ENCODE peak calls at places on chromosomes 2 and 18, in ten cellular contexts. P is OCI-LY7, E is Peyer's patch, L is lower leg skin, N is GM23338, M is sigmoid colon, O is HCT116, A is kidney, T is IMR-90, X is A549. W is an unnamed sample.

GRCh38 chr2:43361286-43361685 is 134.9 kb upstream of the ZFP36L2 start:
- DNase-seq in A (no peak), M (no peak), P (no peak), T (no peak), N (no peak), E (no peak), X (no peak), O (no peak), L (no peak), W (no peak)

GRCh38 chr2:69007169-69007568 is 5.8 kb upstream of the ANTXR1 start:
- DNase-seq in N (no peak), M (no peak), O (no peak), E (no peak), X (no peak), T (no peak), L (no peak), P (no peak), A (no peak), W (peak; percentile 7)

GRCh38 chr2:46818141-46818552 is 97.5 kb downstream of the MCFD2 start:
- DNase-seq in N (no peak), M (peak; percentile 93), X (no peak), E (peak; percentile 57), O (no peak), A (peak; percentile 93), P (no peak), L (peak; percentile 86), T (no peak), W (no peak)

GRCh38 chr2:133109772-133110171 is 439.8 kb upstream of the LYPD1 start:
- DNase-seq in T (peak; percentile 74), E (no peak), A (no peak), M (no peak), X (peak; percentile 6), N (no peak), P (no peak), O (no peak), L (no peak), W (peak; percentile 49)

GRCh38 chr2:29055586-29055985 is 18.7 kb downstream of the PCARE start:
- DNase-seq in P (no peak), N (no peak), T (no peak), L (no peak), M (peak; percentile 3), X (no peak), O (no peak), A (no peak), E (no peak), W (no peak)

GRCh38 chr2:37523861-37524362 is 147.5 kb downstream of the CDC42EP3 start:
- DNase-seq in O (no peak), L (peak; percentile 78), M (peak; percentile 86), A (no peak), N (no peak), T (peak; percentile 82), X (no peak), E (peak; percentile 52), P (no peak), W (peak; percentile 78)

GRCh38 chr18:56647071-56647470 is 4.1 kb upstream of the WDR7 start:
- DNase-seq in L (no peak), N (no peak), X (no peak), P (no peak), M (no peak), T (no peak), A (no peak), O (no peak), E (no peak), W (no peak)

GRCh38 chr18:5461056-5461455 is 82.7 kb downstream of the EPB41L3 start:
- DNase-seq in M (no peak), N (no peak), E (no peak), O (no peak), T (peak; percentile 17), A (no peak), L (no peak), P (no peak), X (no peak), W (no peak)

GRCh38 chr2:66317268-66317899 is 117.5 kb upstream of the MEIS1 start:
- DNase-seq in M (no peak), P (no peak), N (peak; percentile 34), T (no peak), A (no peak), O (no peak), L (no peak), X (no peak), E (no peak), W (no peak)
- TF ChIP-seq CTCF in M (no peak), P (no peak), N (no peak), T (no peak), A (no peak), O (no peak), L (no peak), X (no peak), E (no peak), W (no peak)

GRCh38 chr18:60411715-60412114 is 39.1 kb upstream of the MC4R start:
- DNase-seq in E (no peak), L (no peak), X (no peak), N (peak; percentile 50), M (no peak), O (peak; percentile 15), A (no peak), P (peak; percentile 4), T (no peak), W (no peak)

GRCh38 chr18:60417946-60418345 is 45.4 kb upstream of the MC4R start:
- DNase-seq in L (no peak), N (no peak), M (no peak), X (no peak), P (no peak), E (no peak), A (no peak), O (no peak), T (no peak), W (no peak)

GRCh38 chr18:60413944-60414547 is 41.5 kb upstream of the MC4R start:
- DNase-seq in A (no peak), M (no peak), E (no peak), O (peak; percentile 10), L (no peak), X (peak; percentile 11), T (peak; percentile 7), P (peak; percentile 37), N (peak; percentile 70), W (no peak)
- TF ChIP-seq CTCF in A (no peak), M (no peak), E (peak; percentile 35), O (peak; percentile 62), L (no peak), X (peak; percentile 43), T (peak; percentile 45), P (peak; percentile 75), N (peak; percentile 69), W (peak; percentile 52)

GRCh38 chr2:127101756-127102463 is 5.0 kb downstream of the BIN1 start:
- DNase-seq in M (peak; percentile 38), E (peak; percentile 35), T (no peak), N (no peak), L (no peak), X (no peak), O (no peak), A (peak; percentile 53), P (no peak), W (no peak)

GRCh38 chr2:127098711-127099110 is 8.2 kb downstream of the BIN1 start:
- DNase-seq in O (no peak), P (no peak), L (no peak), X (no peak), A (peak; percentile 69), E (no peak), T (no peak), M (peak; percentile 63), N (no peak), W (no peak)

GRCh38 chr2:127102464-127103242 is 4.3 kb downstream of the BIN1 start:
- DNase-seq in N (no peak), L (no peak), X (no peak), P (no peak), O (no peak), M (peak; percentile 54), T (no peak), A (peak; percentile 54), E (peak; percentile 40), W (no peak)

GRCh38 chr2:127101048-127101611 is 5.8 kb downstream of the BIN1 start:
- DNase-seq in N (no peak), T (no peak), O (no peak), A (no peak), L (no peak), M (peak; percentile 57), P (no peak), E (peak; percentile 36), X (no peak), W (no peak)

DNA sequence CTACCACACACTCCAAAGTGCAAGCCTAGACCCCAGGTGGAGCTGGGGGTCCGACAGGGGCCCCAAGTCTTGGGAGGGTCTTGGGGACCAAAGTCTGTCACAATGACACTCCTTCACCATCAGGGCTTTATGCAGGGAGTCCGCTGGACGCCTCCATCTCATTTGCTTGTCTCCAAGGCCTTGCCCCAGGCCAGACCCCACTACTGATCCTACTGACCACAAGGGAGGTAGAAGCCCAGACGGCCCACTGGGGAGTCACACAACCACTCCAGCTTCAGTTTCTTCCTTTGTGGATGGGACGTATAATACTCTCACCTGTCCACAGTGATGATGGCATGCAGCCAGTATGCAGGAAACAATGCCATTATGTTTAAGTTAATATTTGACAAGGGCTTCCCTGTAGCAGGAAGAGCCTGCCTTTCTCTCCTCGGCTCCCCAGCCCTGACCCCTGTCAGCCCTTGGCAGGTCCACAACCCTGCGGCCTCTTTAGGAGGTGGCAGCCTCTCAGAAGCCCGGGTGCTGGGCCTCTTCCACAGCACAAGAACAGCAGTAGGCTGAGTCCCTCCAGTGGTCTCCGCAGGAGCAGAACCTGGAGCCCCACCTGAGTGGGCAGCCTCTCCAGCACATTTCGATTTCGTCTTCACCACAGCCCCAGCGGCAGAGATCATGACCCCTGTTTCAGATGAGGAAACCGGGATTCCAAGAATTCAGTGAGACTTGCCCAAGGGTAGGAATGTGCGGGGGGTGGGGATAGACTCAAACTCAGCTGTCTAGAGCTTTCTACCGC is 6.5 kb downstream of the BIN1 start:
- DNase-seq in O (no peak), E (peak; percentile 74), L (no peak), T (peak; percentile 19), X (peak; percentile 76), P (no peak), M (peak; percentile 52), A (peak; percentile 86), N (peak; percentile 68), W (no peak)
- TF ChIP-seq CTCF in O (no peak), E (no peak), L (no peak), T (no peak), X (no peak), P (no peak), M (no peak), A (no peak), N (no peak), W (no peak)

GRCh38 chr2:71803398-71803797 is 344.3 kb downstream of the CYP26B1 start:
- DNase-seq in P (no peak), E (peak; percentile 6), O (no peak), A (no peak), X (no peak), L (no peak), T (no peak), N (no peak), M (no peak), W (no peak)

GRCh38 chr2:71806432-71806831 is 341.2 kb downstream of the CYP26B1 start:
- DNase-seq in X (no peak), T (no peak), E (peak; percentile 11), O (no peak), L (no peak), N (no peak), A (no peak), M (no peak), P (no peak), W (no peak)

GRCh38 chr2:71802556-71802955 is 345.1 kb downstream of the CYP26B1 start:
- DNase-seq in X (no peak), P (no peak), N (no peak), O (no peak), M (no peak), A (no peak), E (peak; percentile 8), T (no peak), L (no peak), W (no peak)

GRCh38 chr2:71801969-71802368 is 345.7 kb downstream of the CYP26B1 start:
- DNase-seq in E (peak; percentile 58), L (peak; percentile 37), M (peak; percentile 75), T (peak; percentile 25), A (no peak), P (no peak), N (peak; percentile 87), O (peak; percentile 27), X (peak; percentile 58), W (no peak)

GRCh38 chr2:71804251-71804650 is 343.4 kb downstream of the CYP26B1 start:
- DNase-seq in N (peak; percentile 10), X (no peak), E (peak; percentile 3), L (no peak), M (no peak), O (no peak), A (no peak), T (no peak), P (no peak), W (no peak)
- TF ChIP-seq CTCF in N (no peak), X (no peak), E (no peak), L (no peak), M (no peak), O (peak; percentile 5), A (no peak), T (no peak), P (no peak), W (peak; percentile 39)

W was measured in AG09319.